ENCODE peak calls at places on chromosomes 16 and 17, in nine cellular contexts. S is epithelial cell of esophagus, H is suprapubic skin, U is fibroblast of lung, I is transverse colon, C is heart left ventricle, P is dorsolateral prefrontal cortex, T is astrocyte, D is AG09309. A is an unnamed sample.

GRCh38 chr16:17377360-17378324 is 93.1 kb downstream of the XYLT1 start:
- DNase-seq in S (no peak), H (no peak), U (peak; percentile 56), I (no peak), C (no peak), P (no peak), T (peak; percentile 46), D (no peak), A (no peak)

GRCh38 chr16:84059946-84060901 is 17.6 kb upstream of the SLC38A8 start:
- DNase-seq in S (no peak), H (no peak), U (no peak), I (no peak), C (no peak), P (no peak), T (no peak), D (no peak), A (no peak)

GRCh38 chr17:65558683-65559311 is 2.7 kb downstream of the AXIN2 start:
- DNase-seq in S (no peak), H (no peak), U (no peak), I (no peak), C (no peak), P (no peak), T (no peak), D (no peak), A (no peak)

GRCh38 chr17:80813318-80813717 is 178.3 kb upstream of the CHMP6 start:
- DNase-seq in S (no peak), H (peak; percentile 15), U (no peak), I (no peak), C (no peak), P (no peak), T (no peak), D (no peak), A (no peak)

GRCh38 chr16:64742560-64742959 is 379.3 kb downstream of the CDH11 start:
- DNase-seq in S (no peak), H (no peak), U (no peak), I (no peak), C (no peak), P (no peak), T (no peak), D (no peak), A (no peak)

GRCh38 chr17:65222216-65222738 is 85.1 kb downstream of the RGS9 start:
- DNase-seq in S (peak; percentile 24), H (no peak), U (peak; percentile 30), I (no peak), C (no peak), P (no peak), T (no peak), D (no peak), A (no peak)

GRCh38 chr17:53896047-53896446 is 73.3 kb downstream of the KIF2B start:
- DNase-seq in S (peak; percentile 2), H (no peak), U (no peak), I (no peak), C (no peak), P (no peak), T (no peak), D (no peak), A (no peak)

GRCh38 chr16:71737501-71737900 is 13.0 kb upstream of the PHLPP2 start:
- DNase-seq in S (no peak), H (no peak), U (no peak), I (no peak), C (no peak), P (no peak), T (no peak), D (no peak), A (no peak)

GRCh38 chr16:53980675-53981074 is 276.7 kb downstream of the FTO start:
- DNase-seq in S (no peak), H (no peak), U (no peak), I (no peak), C (no peak), P (no peak), T (no peak), D (no peak), A (no peak)

DNA sequence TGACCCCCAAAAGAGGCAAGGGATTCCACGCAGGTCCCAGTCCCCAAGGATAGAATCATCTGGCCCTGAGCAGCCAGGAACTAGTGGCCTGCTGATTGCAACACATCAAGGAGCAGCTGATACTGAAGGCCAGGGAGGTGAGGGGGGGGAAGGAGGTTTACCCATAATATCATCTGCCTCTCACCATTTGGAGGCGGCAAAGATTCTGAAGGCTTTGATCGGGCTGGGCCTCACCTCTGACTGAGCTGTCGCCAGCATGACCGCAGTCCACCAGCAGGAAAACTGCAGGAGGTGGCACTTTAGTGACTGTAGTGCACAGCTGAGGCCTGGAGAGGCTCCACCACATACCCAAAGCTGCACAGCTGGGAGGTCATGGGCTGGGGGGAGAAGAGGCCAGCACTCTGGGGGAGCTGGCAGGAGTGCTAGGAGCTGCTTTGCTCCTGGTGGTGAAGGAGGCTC is 20.5 kb upstream of the ITGA3 start:
- DNase-seq in S (no peak), H (peak; percentile 61), U (no peak), I (no peak), C (no peak), P (no peak), T (no peak), D (no peak), A (no peak)
- H3K4me3 ChIP-seq in S (no peak overlapping the region), H (no peak overlapping the region), U (no peak overlapping the region), I (no peak overlapping the region), C (no peak overlapping the region), P (no peak overlapping the region), T (no peak overlapping the region), D (no peak overlapping the region), A (no peak overlapping the region)

DNA sequence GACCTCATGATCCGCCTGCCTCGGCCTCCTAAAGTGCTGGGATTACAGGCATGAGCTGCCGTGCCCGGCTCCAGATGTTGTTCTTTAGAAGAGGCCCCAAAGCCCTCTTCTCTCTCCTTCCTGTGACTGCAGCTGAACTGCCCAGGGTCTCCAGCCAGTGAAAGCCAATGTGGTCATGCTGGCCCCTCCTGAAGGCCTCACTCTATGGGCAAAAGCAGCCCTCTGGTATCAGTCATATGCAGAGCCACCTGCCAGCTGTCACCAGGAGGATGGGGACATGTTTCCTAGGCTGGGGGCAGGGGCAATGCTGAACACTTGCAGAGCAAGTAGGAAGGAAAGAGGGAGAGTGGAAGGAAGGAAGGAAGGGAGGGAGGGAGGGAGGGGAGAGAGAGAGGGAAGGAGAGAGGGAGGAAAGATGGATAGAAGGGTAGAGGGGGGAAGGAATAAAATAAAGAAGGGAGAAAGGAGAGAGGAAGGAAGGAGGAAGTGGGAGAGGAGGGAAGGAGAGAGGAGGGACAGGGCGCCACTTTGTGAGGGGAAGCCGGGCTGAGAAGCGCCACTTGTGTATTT is 36.0 kb downstream of the SOCS3 start:
- DNase-seq in S (no peak), H (no peak), U (no peak), I (no peak), C (no peak), P (no peak), T (no peak), D (no peak), A (no peak)
- H3K4me3 ChIP-seq in S (no peak overlapping the region), H (peak overlapping the region; percentile 34), U (no peak overlapping the region), I (no peak overlapping the region), C (peak overlapping the region; percentile 32), P (no peak overlapping the region), T (no peak overlapping the region), D (no peak overlapping the region), A (no peak overlapping the region)

DNA sequence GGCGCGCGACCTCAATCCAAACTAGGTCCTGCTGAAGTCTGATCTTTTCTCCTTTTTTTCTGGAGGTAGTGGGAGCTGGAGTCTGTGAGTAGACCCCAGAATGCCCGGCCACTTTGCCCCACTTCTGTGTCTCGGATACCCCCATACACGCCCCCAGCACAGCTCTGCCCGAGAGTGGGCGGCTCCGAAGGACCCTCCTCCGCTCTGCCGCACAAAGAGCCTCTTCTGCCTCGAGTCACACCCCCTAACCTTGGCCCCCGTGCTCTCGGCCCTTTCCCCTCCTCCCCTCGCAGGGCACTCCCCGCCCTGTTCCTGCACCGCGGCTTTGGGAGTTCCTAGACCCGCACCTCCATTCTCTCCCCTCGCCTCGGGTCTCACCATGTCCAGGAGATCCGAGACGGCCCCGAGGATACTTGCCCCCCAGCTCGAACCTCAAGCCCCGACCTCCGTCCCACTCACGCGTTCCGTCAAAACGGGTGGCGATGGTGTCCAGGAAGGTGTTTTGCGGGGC is 476 bp downstream of the KCNH4 start:
- DNase-seq in S (no peak), H (no peak), U (no peak), I (no peak), C (no peak), P (no peak), T (no peak), D (no peak), A (no peak)
- H3K4me3 ChIP-seq in S (no peak overlapping the region), H (peak overlapping the region; percentile 43), U (no peak overlapping the region), I (no peak overlapping the region), C (peak overlapping the region; percentile 51), P (peak overlapping the region; percentile 43), T (no peak overlapping the region), D (no peak overlapping the region), A (no peak overlapping the region)

DNA sequence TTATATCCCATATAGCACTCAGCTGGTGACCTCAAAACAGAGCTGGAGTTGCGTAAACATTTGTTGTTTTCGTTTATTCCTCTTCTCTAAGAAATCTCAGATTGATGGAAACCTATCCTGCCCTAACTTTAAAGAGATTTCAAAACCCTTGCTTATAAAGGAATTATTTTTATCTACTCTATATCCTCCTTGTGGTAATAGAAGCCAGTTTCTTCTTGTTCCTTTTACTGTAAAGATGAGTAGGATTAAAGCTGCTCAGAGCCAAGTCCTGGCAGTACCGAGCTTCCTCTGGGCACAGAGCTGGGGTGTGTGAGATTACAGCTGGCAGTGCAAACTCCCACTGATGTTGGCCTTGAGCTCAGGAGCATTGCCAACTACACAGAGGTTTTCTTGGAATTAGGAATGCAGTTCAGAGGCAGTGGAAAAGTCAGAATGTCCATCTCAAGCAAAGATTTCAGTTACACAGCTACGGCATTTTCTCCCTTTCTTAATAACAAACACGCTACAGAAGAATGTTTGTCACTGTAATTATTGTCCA is 1.4 kb downstream of the KCTD2 start:
- DNase-seq in S (no peak), H (no peak), U (peak; percentile 38), I (no peak), C (peak; percentile 45), P (no peak), T (peak; percentile 9), D (no peak), A (no peak)
- H3K4me3 ChIP-seq in S (peak overlapping the region; percentile 95), H (peak overlapping the region; percentile 90), U (peak overlapping the region; percentile 90), I (no peak overlapping the region), C (peak overlapping the region; percentile 91), P (peak overlapping the region; percentile 97), T (peak overlapping the region; percentile 97), D (peak overlapping the region; percentile 64), A (peak overlapping the region; percentile 62)

GRCh38 chr17:27793906-27794380 is 6.4 kb downstream of the NOS2 start:
- DNase-seq in S (no peak), H (no peak), U (no peak), I (no peak), C (no peak), P (no peak), T (no peak), D (no peak), A (no peak)
- H3K4me3 ChIP-seq in S (no peak overlapping the region), H (peak overlapping the region; percentile 42), U (no peak overlapping the region), I (no peak overlapping the region), C (peak overlapping the region; percentile 51), P (peak overlapping the region; percentile 44), T (peak overlapping the region; percentile 17), D (peak overlapping the region; percentile 14), A (no peak overlapping the region)

DNA sequence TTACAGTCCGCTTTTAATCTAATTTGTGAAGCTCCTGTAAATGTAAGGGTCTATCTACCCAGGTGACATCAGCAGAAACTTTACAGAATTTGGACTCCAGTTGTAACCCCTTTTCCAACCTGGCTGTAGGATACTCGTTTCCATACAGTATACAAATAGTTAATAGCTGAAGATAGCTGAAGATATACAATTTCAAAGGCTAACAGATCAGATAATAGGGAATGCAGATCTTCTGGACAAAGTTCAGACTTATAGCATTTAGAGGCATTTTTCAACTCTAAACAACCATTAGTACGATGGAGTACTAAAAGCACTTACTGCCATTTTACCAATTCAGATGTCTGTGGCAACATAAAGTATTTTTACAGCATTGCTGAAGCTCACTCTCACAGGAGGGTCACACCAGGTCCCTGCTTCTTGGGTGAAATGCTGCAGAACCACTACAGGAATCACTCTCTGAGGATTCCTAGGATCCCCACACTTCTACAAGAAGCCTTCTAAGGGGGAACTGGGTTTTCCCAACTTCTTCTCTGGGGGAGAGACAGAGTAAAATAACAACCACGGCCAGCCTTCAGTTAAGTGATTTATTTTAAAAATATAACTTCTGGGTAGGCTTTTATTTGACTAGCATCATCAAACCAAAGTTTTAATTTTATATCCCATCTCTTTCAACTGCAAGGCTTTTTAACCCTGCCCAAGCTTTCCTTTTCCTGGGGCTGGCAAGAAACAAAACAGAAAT is 2.9 kb downstream of the VEZF1 start:
- DNase-seq in S (no peak), H (no peak), U (peak; percentile 24), I (no peak), C (no peak), P (no peak), T (no peak), D (no peak), A (no peak)
- H3K4me3 ChIP-seq in S (no peak overlapping the region), H (peak overlapping the region; percentile 9), U (peak overlapping the region; percentile 42), I (no peak overlapping the region), C (peak overlapping the region; percentile 3), P (peak overlapping the region; percentile 16), T (no peak overlapping the region), D (peak overlapping the region; percentile 18), A (no peak overlapping the region)